ENCODE peak calls at places on chromosomes 7 and 10, in six cellular contexts. V is left lung, M is ovary, G is neural crest cell, O is B cell, B is endothelial cell. T is an unnamed sample.

GRCh38 chr10:89332718-89333281 is 5.0 kb downstream of the IFIT3 start:
- DNase-seq in V (no peak), M (no peak), G (no peak), O (no peak), B (no peak), T (no peak)

GRCh38 chr7:93053209-93053945 is 64.4 kb downstream of the SAMD9 start:
- DNase-seq in V (no peak), M (no peak), G (no peak), O (no peak), B (no peak), T (no peak)

GRCh38 chr10:99654791-99655190 is 4.5 kb upstream of the ENTPD7 start:
- DNase-seq in V (no peak), M (no peak), G (no peak), O (no peak), B (no peak), T (no peak)

GRCh38 chr7:130367088-130367755 is 13.1 kb upstream of the CPA1 start:
- DNase-seq in V (no peak), M (peak; percentile 22), G (no peak), O (no peak), B (no peak), T (no peak)

GRCh38 chr7:95411036-95411435 is 14.9 kb upstream of the PON3 start:
- DNase-seq in V (no peak), M (no peak), G (no peak), O (no peak), B (no peak), T (no peak)

GRCh38 chr10:12463459-12463838 is 114.1 kb downstream of the CAMK1D start:
- DNase-seq in V (no peak), M (no peak), G (no peak), O (no peak), B (no peak), T (no peak)

GRCh38 chr10:28922861-28923260 is 245.5 kb downstream of the BAMBI start:
- DNase-seq in V (no peak), M (no peak), G (no peak), O (no peak), B (no peak), T (no peak)

GRCh38 chr10:114526497-114527238 is 122.4 kb upstream of the AFAP1L2 start:
- DNase-seq in V (peak; percentile 76), M (peak; percentile 88), G (peak; percentile 56), O (peak; percentile 84), B (peak; percentile 74), T (no peak)

GRCh38 chr7:90596745-90597526 is 815 bp downstream of the CDK14 start:
- DNase-seq in V (no peak), M (no peak), G (no peak), O (peak; percentile 41), B (peak; percentile 26), T (no peak)

GRCh38 chr10:48199580-48200377 is 74.7 kb downstream of the FRMPD2 start:
- DNase-seq in V (no peak), M (no peak), G (no peak), O (no peak), B (no peak), T (no peak)

GRCh38 chr10:95480102-95480900 is 80.9 kb downstream of the SORBS1 start:
- DNase-seq in V (no peak), M (no peak), G (no peak), O (no peak), B (peak; percentile 61), T (no peak)

GRCh38 chr7:158281441-158281840 is 306.2 kb downstream of the PTPRN2 start:
- DNase-seq in V (no peak), M (peak; percentile 9), G (no peak), O (no peak), B (no peak), T (no peak)

GRCh38 chr10:110420401-110421193 is 77.1 kb upstream of the DUSP5 start:
- DNase-seq in V (peak; percentile 67), M (no peak), G (no peak), O (no peak), B (no peak), T (no peak)

GRCh38 chr10:34655286-34656170 is 159.6 kb downstream of the PARD3 start:
- DNase-seq in V (no peak), M (no peak), G (peak; percentile 61), O (no peak), B (peak; percentile 68), T (no peak)

GRCh38 chr7:105808703-105809590 is 67.5 kb downstream of the ATXN7L1 start:
- DNase-seq in V (peak; percentile 56), M (no peak), G (no peak), O (peak; percentile 79), B (no peak), T (no peak)

DNA sequence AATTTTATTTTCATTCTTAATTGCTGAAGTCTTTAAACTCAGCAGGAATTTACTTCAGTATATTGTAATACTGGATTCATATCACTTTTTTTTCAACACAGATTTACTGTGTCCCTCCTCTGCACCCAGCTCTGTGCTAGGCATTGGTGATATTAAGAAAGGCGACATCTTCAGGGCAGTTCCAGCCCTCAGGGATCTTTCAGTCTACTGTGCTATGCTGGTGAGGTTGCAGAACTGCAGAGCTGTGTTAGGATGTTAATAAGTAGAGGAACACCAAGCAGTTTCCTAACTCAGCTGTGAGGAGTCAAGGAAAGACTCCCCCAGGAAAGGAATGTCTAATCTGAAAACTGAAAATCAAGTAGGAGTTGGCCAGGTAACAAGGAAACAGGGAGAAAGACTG is 158.2 kb upstream of the NPY start:
- DNase-seq in V (no peak), M (no peak), G (no peak), O (no peak), B (no peak), T (no peak)
- TF ChIP-seq CTCF in V (no peak), M (no peak), G (no peak), O (no peak), B (no peak), T (no peak)

GRCh38 chr7:57367171-57367570 is 82.8 kb upstream of the ZNF716 start:
- DNase-seq in V (no peak), M (no peak), G (no peak), O (no peak), B (no peak), T (no peak)
- TF ChIP-seq CTCF in V (no peak), M (no peak), G (no peak), O (no peak), B (no peak), T (no peak)

GRCh38 chr10:22003111-22003963 is at the start of gene DNAJC1:
- DNase-seq in V (peak; percentile 98), M (peak; percentile 99), G (peak; percentile 97), O (peak; percentile 91), B (peak; percentile 97), T (peak; percentile 75)
- TF ChIP-seq CTCF in V (no peak), M (peak; percentile 14), G (peak; percentile 24), O (peak; percentile 31), B (no peak), T (no peak)

DNA sequence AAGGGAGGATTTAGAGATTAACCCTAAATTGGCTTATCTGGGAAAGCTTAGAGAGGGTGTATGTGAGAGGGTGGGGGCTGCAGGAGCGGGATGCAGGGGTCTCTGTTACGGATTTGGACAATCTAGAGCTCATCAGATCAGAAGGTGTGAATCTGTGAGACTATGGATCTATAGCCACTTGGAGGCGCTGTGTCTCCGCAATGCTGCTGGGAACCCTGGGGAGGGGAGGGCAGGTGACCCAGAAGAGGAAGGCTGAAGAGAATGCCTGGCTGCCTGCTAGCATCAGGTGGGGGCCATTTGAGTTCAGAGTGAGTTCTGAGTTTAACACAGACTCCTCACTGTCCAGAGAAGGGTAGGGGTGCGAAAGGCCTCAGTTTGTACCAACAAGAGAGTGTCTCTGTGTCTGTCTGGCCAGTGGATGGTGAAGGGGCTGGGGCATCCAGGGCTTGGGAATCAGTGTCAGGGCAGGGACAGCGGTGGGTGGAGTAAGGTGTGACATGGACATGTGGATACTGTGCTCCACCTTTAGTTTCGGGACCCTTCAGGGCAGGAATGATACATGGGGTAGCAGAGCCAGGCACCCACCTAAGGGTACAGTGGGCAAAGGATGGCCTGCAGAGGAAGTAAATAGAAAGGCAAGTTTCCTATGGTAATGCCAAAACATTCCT is 187.3 kb upstream of the PRSS58 start:
- DNase-seq in V (no peak), M (no peak), G (no peak), O (no peak), B (peak; percentile 62), T (peak; percentile 36)
- TF ChIP-seq CTCF in V (no peak), M (no peak), G (peak; percentile 22), O (no peak), B (peak; percentile 40), T (peak; percentile 30)

GRCh38 chr10:16989826-16990293 is 139.8 kb downstream of the CUBN start:
- DNase-seq in V (no peak), M (no peak), G (no peak), O (no peak), B (no peak), T (no peak)
- TF ChIP-seq CTCF in V (no peak), M (no peak), G (no peak), O (no peak), B (no peak), T (no peak)

GRCh38 chr7:115354925-115355324 is 433.0 kb downstream of the MDFIC start:
- DNase-seq in V (no peak), M (no peak), G (no peak), O (no peak), B (no peak), T (no peak)

GRCh38 chr7:115359919-115360318 is 438.0 kb downstream of the MDFIC start:
- DNase-seq in V (no peak), M (no peak), G (no peak), O (no peak), B (no peak), T (no peak)

GRCh38 chr7:115357213-115357999 is 435.5 kb downstream of the MDFIC start:
- DNase-seq in V (no peak), M (no peak), G (no peak), O (no peak), B (no peak), T (no peak)

GRCh38 chr7:115359119-115359518 is 437.2 kb downstream of the MDFIC start:
- DNase-seq in V (no peak), M (no peak), G (no peak), O (no peak), B (no peak), T (no peak)

DNA sequence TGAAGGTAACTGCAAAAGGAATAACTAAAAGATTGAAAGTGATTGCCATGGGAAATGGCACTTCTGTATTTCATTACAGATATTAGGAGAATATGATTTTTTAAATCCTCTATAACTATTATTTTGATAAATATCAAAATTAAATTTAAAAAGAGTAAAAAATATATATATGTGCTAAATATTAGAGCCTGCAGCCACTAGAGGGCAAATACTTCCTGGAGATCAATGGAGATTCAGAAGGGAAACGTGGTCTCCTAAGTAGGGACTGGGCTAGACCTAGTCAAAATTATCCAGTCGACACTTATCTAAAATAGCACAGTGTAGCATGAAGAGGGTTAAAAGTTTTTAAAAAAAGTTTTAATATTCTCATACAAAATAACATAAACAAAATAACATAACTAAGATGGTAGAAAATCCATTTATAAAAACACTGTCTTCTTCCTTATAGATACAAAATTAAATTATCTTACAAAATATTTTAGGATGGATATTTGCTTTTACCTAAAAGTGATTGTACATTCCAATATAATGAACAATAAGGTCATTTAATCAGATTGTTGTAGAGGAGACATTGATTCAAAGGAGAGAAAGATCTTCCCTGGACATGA is 434.3 kb downstream of the MDFIC start:
- DNase-seq in V (no peak), M (no peak), G (no peak), O (peak; percentile 7), B (no peak), T (no peak)
- TF ChIP-seq CTCF in V (peak; percentile 35), M (no peak), G (peak; percentile 74), O (peak; percentile 72), B (peak; percentile 76), T (peak; percentile 42)

GRCh38 chr7:20778063-20778721 is 8.5 kb downstream of the SP8 start:
- DNase-seq in V (no peak), M (no peak), G (peak; percentile 78), O (peak; percentile 44), B (peak; percentile 92), T (no peak)
- TF ChIP-seq CTCF in V (peak; percentile 65), M (no peak), G (peak; percentile 88), O (peak; percentile 18), B (peak; percentile 65), T (peak; percentile 73)

GRCh38 chr10:73998623-73999622 is 1.0 kb downstream of the VCL start:
- DNase-seq in V (peak; percentile 66), M (peak; percentile 78), G (peak; percentile 50), O (no peak), B (peak; percentile 71), T (no peak)
- TF ChIP-seq CTCF in V (peak; percentile 36), M (peak; percentile 55), G (peak; percentile 53), O (no peak), B (no peak), T (peak; percentile 13)

T was measured in D721Med.